ENCODE peak calls at places on chromosomes 6 and 20, in four cellular contexts. M, R, C and U are unnamed samples.

GRCh38 chr20:4038047-4038459 is 22.7 kb upstream of the RNF24 start:
- DNase-seq in R (peak), C (peak), M (peak), U (no peak)

GRCh38 chr6:138509371-138509770 is 10.1 kb upstream of the NHSL1 start:
- DNase-seq in M (peak), R (peak), C (no peak), U (peak)

GRCh38 chr6:34084591-34085280 is 61.2 kb downstream of the GRM4 start:
- DNase-seq in C (no peak), R (no peak), M (no peak), U (no peak)

GRCh38 chr6:79601020-79601609 is 30.0 kb upstream of the SH3BGRL2 start:
- DNase-seq in M (peak), C (no peak), R (no peak), U (peak)

GRCh38 chr6:11197175-11197535 is 35.3 kb downstream of the NEDD9 start:
- DNase-seq in M (no peak), C (no peak), R (no peak), U (no peak)

GRCh38 chr6:36131517-36132220 is 1.4 kb downstream of the MAPK13 start:
- DNase-seq in M (no peak), C (peak), R (peak), U (peak)

GRCh38 chr20:24460712-24461111 is 8.7 kb upstream of the SYNDIG1 start:
- DNase-seq in R (no peak), M (no peak), C (no peak), U (no peak)

GRCh38 chr20:53502820-53503219 is 90.8 kb downstream of the ZNF217 start:
- DNase-seq in R (no peak), M (no peak), C (no peak), U (no peak)

GRCh38 chr6:30960907-30961673 is 20.3 kb downstream of the MUCL3 start:
- DNase-seq in C (no peak), M (no peak), R (no peak), U (peak)

GRCh38 chr6:34096193-34096592 is 49.7 kb downstream of the GRM4 start:
- DNase-seq in R (no peak), M (no peak), C (no peak), U (no peak)

GRCh38 chr20:6142348-6142993 is 19.6 kb upstream of the FERMT1 start:
- DNase-seq in M (peak), R (peak), C (peak), U (peak)

GRCh38 chr6:136782021-136782770 is 10.1 kb downstream of the MAP3K5 start:
- DNase-seq in R (no peak), M (no peak), C (no peak), U (no peak)

GRCh38 chr6:90940812-90941481 is 354.1 kb upstream of the MAP3K7 start:
- DNase-seq in R (peak), C (peak), M (peak), U (peak)

GRCh38 chr6:110256366-110256765 is 76.1 kb downstream of the CDC40 start:
- DNase-seq in R (no peak), M (no peak), C (no peak), U (no peak)

GRCh38 chr6:30359276-30359675 is 14.3 kb downstream of the RPP21 start:
- DNase-seq in C (no peak), R (no peak), M (no peak), U (no peak)

GRCh38 chr6:34468378-34468892 is 2.6 kb downstream of the PACSIN1 start:
- DNase-seq in C (peak), M (no peak), R (no peak), U (no peak)

GRCh38 chr20:63819224-63819917 is 11.7 kb downstream of the ZBTB46 start:
- DNase-seq in M (peak), R (peak), C (no peak), U (peak)

GRCh38 chr6:6587696-6588063 is 840 bp upstream of the LY86 start:
- DNase-seq in R (no peak), C (no peak), M (no peak), U (no peak)

GRCh38 chr6:110476046-110476849 is at the start of gene SLC22A16:
- DNase-seq in C (no peak), M (no peak), R (no peak), U (no peak)

GRCh38 chr6:104642871-104643270 is 216.8 kb downstream of the HACE1 start:
- DNase-seq in M (no peak), R (no peak), C (no peak), U (no peak)

GRCh38 chr20:41618807-41619294 is 674 bp upstream of the CHD6 start:
- DNase-seq in R (no peak), C (no peak), M (peak), U (no peak)

GRCh38 chr6:1509241-1509640 is 100.5 kb upstream of the FOXC1 start:
- DNase-seq in M (no peak), C (no peak), R (no peak), U (no peak)

GRCh38 chr20:62831361-62831788 is 14.5 kb downstream of the COL9A3 start:
- DNase-seq in M (no peak), C (no peak), R (no peak), U (no peak)

GRCh38 chr6:722608-723007 is 29.7 kb upstream of the EXOC2 start:
- DNase-seq in C (no peak), R (no peak), M (no peak), U (no peak)

GRCh38 chr6:138266095-138266494 is 47.8 kb upstream of the PBOV1 start:
- DNase-seq in R (no peak), M (no peak), C (no peak), U (no peak)

GRCh38 chr20:31831211-31831610 is 12.1 kb downstream of the MYLK2 start:
- DNase-seq in R (no peak), M (no peak), C (no peak), U (no peak)

GRCh38 chr20:13771853-13772453 is 12.8 kb downstream of the ESF1 start:
- DNase-seq in C (no peak), R (no peak), M (peak), U (peak)

GRCh38 chr6:4162345-4162744 is 27.0 kb upstream of the ECI2 start:
- DNase-seq in C (no peak), R (no peak), M (no peak), U (no peak)

GRCh38 chr6:74409447-74409846 is 713.4 kb downstream of the CD109 start:
- DNase-seq in C (no peak), M (peak), R (no peak), U (peak)

GRCh38 chr6:142929751-142930358 is 15.1 kb downstream of the HIVEP2 start:
- DNase-seq in M (no peak), R (no peak), C (no peak), U (no peak)

GRCh38 chr6:7150381-7151064 is 42.8 kb downstream of the RREB1 start:
- DNase-seq in R (peak), C (no peak), M (no peak), U (no peak)

GRCh38 chr20:56247954-56248782 is at the start of gene MC3R:
- DNase-seq in M (peak), R (peak), C (no peak), U (peak)

GRCh38 chr6:70669133-70669532 is 1.4 kb downstream of the SMAP1 start:
- DNase-seq in R (no peak), M (no peak), C (no peak), U (peak)

GRCh38 chr20:61934716-61935530 is 130.8 kb downstream of the TAF4 start:
- DNase-seq in R (no peak), M (no peak), C (no peak), U (no peak)

GRCh38 chr6:14117158-14118090 is at the start of gene CD83:
- DNase-seq in C (no peak), M (peak), R (peak), U (peak)

GRCh38 chr6:5997420-5998093 is 9.2 kb downstream of the NRN1 start:
- DNase-seq in C (no peak), M (no peak), R (no peak), U (no peak)

GRCh38 chr20:32179515-32179914 is 28.0 kb downstream of the PLAGL2 start:
- DNase-seq in M (no peak), C (no peak), R (no peak), U (no peak)

GRCh38 chr6:157946865-157947532 is 34.7 kb upstream of the SYNJ2 start:
- DNase-seq in R (peak), M (peak), C (peak), U (peak)

GRCh38 chr20:21804779-21805178 is 99.3 kb downstream of the PAX1 start:
- DNase-seq in R (no peak), C (no peak), M (no peak), U (no peak)

GRCh38 chr20:21808139-21808538 is 102.7 kb downstream of the PAX1 start:
- DNase-seq in R (no peak), C (no peak), M (no peak), U (no peak)

GRCh38 chr20:21812384-21812783 is 106.9 kb downstream of the PAX1 start:
- DNase-seq in M (no peak), R (no peak), C (no peak), U (no peak)

GRCh38 chr20:21808863-21809664 is 103.6 kb downstream of the PAX1 start:
- DNase-seq in R (peak), M (peak), C (no peak), U (peak)

GRCh38 chr20:21809961-21810523 is 104.6 kb downstream of the PAX1 start:
- DNase-seq in C (no peak), R (no peak), M (no peak), U (no peak)
- TF ChIP-seq ESRRA in C (no peak), R (no peak), M (no peak), U (no peak)

DNA sequence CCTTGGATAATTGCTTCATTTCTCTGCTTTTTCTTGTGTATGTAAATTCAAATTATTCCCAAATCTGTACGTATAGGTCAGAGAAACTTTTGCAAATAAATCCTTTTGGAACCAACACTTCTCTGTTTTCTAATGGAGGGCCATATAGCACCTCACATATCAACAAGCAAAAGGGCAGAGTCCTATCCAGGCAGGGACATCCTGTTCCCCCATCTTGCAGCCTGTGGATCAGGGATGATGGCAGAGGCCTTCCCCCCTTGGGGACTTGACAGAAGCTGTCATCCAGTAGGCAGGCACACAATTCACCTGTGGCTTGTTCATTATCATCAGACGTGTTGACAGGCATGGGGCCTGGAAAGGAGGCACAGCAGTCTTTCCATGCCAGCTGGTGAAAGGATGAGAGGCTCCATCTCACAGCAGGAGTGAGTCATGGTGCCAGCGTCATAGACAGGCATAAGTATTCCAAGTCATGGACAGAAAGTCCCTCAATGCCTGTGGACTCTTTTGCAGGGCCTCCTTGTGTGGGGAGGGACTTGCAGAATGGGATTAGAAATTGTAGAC is 31.8 kb upstream of the PLEKHG1 start:
- DNase-seq in C (no peak), R (no peak), M (no peak), U (no peak)
- TF ChIP-seq SMC3 in C (no peak), R (no peak), M (no peak), U (no peak)

DNA sequence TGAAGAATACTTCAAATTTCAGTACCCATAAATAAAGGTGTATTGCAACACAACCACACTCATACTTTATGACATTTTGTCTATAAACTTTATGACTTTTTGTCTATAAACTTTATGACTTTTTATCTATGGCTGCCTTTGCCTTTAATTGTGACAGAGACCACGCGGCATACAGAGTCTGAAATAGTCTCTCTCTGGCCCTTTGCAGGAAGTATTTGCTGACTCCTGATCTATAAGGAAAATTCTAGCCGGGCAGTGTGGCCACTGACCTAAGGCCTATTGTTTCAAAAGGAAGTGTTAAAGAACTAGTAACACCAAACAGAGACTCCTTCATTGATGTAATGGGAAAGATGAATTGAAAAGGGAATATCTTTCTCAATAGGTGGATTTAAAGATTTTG is 113.4 kb upstream of the KCNG1 start:
- DNase-seq in R (no peak), M (no peak), C (no peak), U (no peak)
- TF ChIP-seq USF2 in R (no peak), M (no peak), C (no peak), U (no peak)

GRCh38 chr6:45709834-45710233 is 305.8 kb downstream of the CLIC5 start:
- DNase-seq in M (no peak), R (no peak), C (peak), U (no peak)
- TF ChIP-seq ESRRA in M (no peak), R (no peak), C (no peak), U (no peak)